ENCODE peak calls at places on chromosome 15, in five cellular contexts. One of them, this sample, is unnamed.

GRCh38 chr15:39364721-39365120 is 216.2 kb upstream of the THBS1 start:
- DNase-seq in MM.1S: no peak
- DNase-seq in heart left ventricle: no peak
- DNase-seq in CD4-positive, CD25-positive, alpha-beta regulatory T cell: no peak
- DNase-seq in coronary artery: no peak
- DNase-seq in this sample: no peak

GRCh38 chr15:31387483-31388118 is 61.0 kb downstream of the KLF13 start:
- DNase-seq in MM.1S: no peak
- DNase-seq in heart left ventricle: peak
- DNase-seq in CD4-positive, CD25-positive, alpha-beta regulatory T cell: no peak
- DNase-seq in coronary artery: peak
- DNase-seq in this sample: no peak

GRCh38 chr15:41777421-41777973 is 3.2 kb downstream of the MAPKBP1 start:
- DNase-seq in MM.1S: no peak
- DNase-seq in heart left ventricle: no peak
- DNase-seq in CD4-positive, CD25-positive, alpha-beta regulatory T cell: no peak
- DNase-seq in coronary artery: no peak
- DNase-seq in this sample: no peak

GRCh38 chr15:40155270-40155910 is 5.5 kb upstream of the BUB1B start:
- DNase-seq in MM.1S: no peak
- DNase-seq in heart left ventricle: no peak
- DNase-seq in CD4-positive, CD25-positive, alpha-beta regulatory T cell: no peak
- DNase-seq in coronary artery: no peak
- DNase-seq in this sample: no peak

GRCh38 chr15:80351211-80351610 is 53.0 kb upstream of the ARNT2 start:
- DNase-seq in MM.1S: no peak
- DNase-seq in heart left ventricle: no peak
- DNase-seq in CD4-positive, CD25-positive, alpha-beta regulatory T cell: no peak
- DNase-seq in coronary artery: no peak
- DNase-seq in this sample: no peak

GRCh38 chr15:83320831-83321230 is 36.4 kb upstream of the BNC1 start:
- DNase-seq in MM.1S: no peak
- DNase-seq in heart left ventricle: no peak
- DNase-seq in CD4-positive, CD25-positive, alpha-beta regulatory T cell: no peak
- DNase-seq in coronary artery: no peak
- DNase-seq in this sample: no peak

GRCh38 chr15:88880944-88881740 is 14.2 kb downstream of the HAPLN3 start:
- DNase-seq in MM.1S: no peak
- DNase-seq in heart left ventricle: no peak
- DNase-seq in CD4-positive, CD25-positive, alpha-beta regulatory T cell: no peak
- DNase-seq in coronary artery: no peak
- DNase-seq in this sample: no peak

GRCh38 chr15:61086001-61086400 is 143.1 kb downstream of the RORA start:
- DNase-seq in MM.1S: no peak
- DNase-seq in heart left ventricle: no peak
- DNase-seq in CD4-positive, CD25-positive, alpha-beta regulatory T cell: no peak
- DNase-seq in coronary artery: no peak
- DNase-seq in this sample: no peak

GRCh38 chr15:74251187-74251811 is 15.2 kb downstream of the CCDC33 start:
- DNase-seq in MM.1S: no peak
- DNase-seq in heart left ventricle: peak
- DNase-seq in CD4-positive, CD25-positive, alpha-beta regulatory T cell: no peak
- DNase-seq in coronary artery: peak
- DNase-seq in this sample: no peak

GRCh38 chr15:31367021-31367729 is 40.5 kb downstream of the KLF13 start:
- DNase-seq in MM.1S: no peak
- DNase-seq in heart left ventricle: no peak
- DNase-seq in CD4-positive, CD25-positive, alpha-beta regulatory T cell: no peak
- DNase-seq in coronary artery: no peak
- DNase-seq in this sample: no peak

GRCh38 chr15:75211436-75212199 is 9.9 kb downstream of the C15orf39 start:
- DNase-seq in MM.1S: no peak
- DNase-seq in heart left ventricle: no peak
- DNase-seq in CD4-positive, CD25-positive, alpha-beta regulatory T cell: no peak
- DNase-seq in coronary artery: no peak
- DNase-seq in this sample: no peak

GRCh38 chr15:41476416-41477048 is 17.1 kb upstream of the ITPKA start:
- DNase-seq in MM.1S: no peak
- DNase-seq in heart left ventricle: no peak
- DNase-seq in CD4-positive, CD25-positive, alpha-beta regulatory T cell: no peak
- DNase-seq in coronary artery: no peak
- DNase-seq in this sample: no peak

GRCh38 chr15:51121118-51121517 is 26.4 kb upstream of the TNFAIP8L3 start:
- DNase-seq in MM.1S: no peak
- DNase-seq in heart left ventricle: no peak
- DNase-seq in CD4-positive, CD25-positive, alpha-beta regulatory T cell: no peak
- DNase-seq in coronary artery: no peak
- DNase-seq in this sample: no peak

GRCh38 chr15:96324900-96325299 is 5.6 kb upstream of the NR2F2 start:
- DNase-seq in MM.1S: no peak
- DNase-seq in heart left ventricle: no peak
- DNase-seq in CD4-positive, CD25-positive, alpha-beta regulatory T cell: no peak
- DNase-seq in coronary artery: no peak
- DNase-seq in this sample: no peak

GRCh38 chr15:96344706-96345559 is 14.4 kb downstream of the NR2F2 start:
- DNase-seq in MM.1S: no peak
- DNase-seq in heart left ventricle: no peak
- DNase-seq in CD4-positive, CD25-positive, alpha-beta regulatory T cell: no peak
- DNase-seq in coronary artery: peak
- DNase-seq in this sample: no peak

GRCh38 chr15:89486726-89487050 is 9.7 kb downstream of the RHCG start:
- DNase-seq in MM.1S: peak
- DNase-seq in heart left ventricle: no peak
- DNase-seq in CD4-positive, CD25-positive, alpha-beta regulatory T cell: no peak
- DNase-seq in coronary artery: no peak
- DNase-seq in this sample: peak

GRCh38 chr15:68994149-68994548 is 20.3 kb upstream of the NOX5 start:
- DNase-seq in MM.1S: no peak
- DNase-seq in heart left ventricle: no peak
- DNase-seq in CD4-positive, CD25-positive, alpha-beta regulatory T cell: no peak
- DNase-seq in coronary artery: peak
- DNase-seq in this sample: no peak

GRCh38 chr15:84834227-84834955 is 17.2 kb downstream of the ALPK3 start:
- DNase-seq in MM.1S: no peak
- DNase-seq in heart left ventricle: no peak
- DNase-seq in CD4-positive, CD25-positive, alpha-beta regulatory T cell: no peak
- DNase-seq in coronary artery: no peak
- DNase-seq in this sample: no peak

GRCh38 chr15:31528846-31529245 is 202.2 kb downstream of the KLF13 start:
- DNase-seq in MM.1S: no peak
- DNase-seq in heart left ventricle: no peak
- DNase-seq in CD4-positive, CD25-positive, alpha-beta regulatory T cell: no peak
- DNase-seq in coronary artery: no peak
- DNase-seq in this sample: no peak

GRCh38 chr15:78350058-78350457 is 9.9 kb downstream of the CRABP1 start:
- DNase-seq in MM.1S: no peak
- DNase-seq in heart left ventricle: no peak
- DNase-seq in CD4-positive, CD25-positive, alpha-beta regulatory T cell: no peak
- DNase-seq in coronary artery: no peak
- DNase-seq in this sample: no peak

GRCh38 chr15:88664151-88664778 is 25.4 kb downstream of the ISG20 start:
- DNase-seq in MM.1S: peak
- DNase-seq in heart left ventricle: no peak
- DNase-seq in CD4-positive, CD25-positive, alpha-beta regulatory T cell: peak
- DNase-seq in coronary artery: peak
- DNase-seq in this sample: peak

GRCh38 chr15:81469154-81469553 is 95.1 kb upstream of the TMC3 start:
- DNase-seq in MM.1S: no peak
- DNase-seq in heart left ventricle: no peak
- DNase-seq in CD4-positive, CD25-positive, alpha-beta regulatory T cell: no peak
- DNase-seq in coronary artery: no peak
- DNase-seq in this sample: no peak

GRCh38 chr15:85580914-85581313 is 200.5 kb downstream of the AKAP13 start:
- DNase-seq in MM.1S: no peak
- DNase-seq in heart left ventricle: peak
- DNase-seq in CD4-positive, CD25-positive, alpha-beta regulatory T cell: peak
- DNase-seq in coronary artery: no peak
- DNase-seq in this sample: peak

DNA sequence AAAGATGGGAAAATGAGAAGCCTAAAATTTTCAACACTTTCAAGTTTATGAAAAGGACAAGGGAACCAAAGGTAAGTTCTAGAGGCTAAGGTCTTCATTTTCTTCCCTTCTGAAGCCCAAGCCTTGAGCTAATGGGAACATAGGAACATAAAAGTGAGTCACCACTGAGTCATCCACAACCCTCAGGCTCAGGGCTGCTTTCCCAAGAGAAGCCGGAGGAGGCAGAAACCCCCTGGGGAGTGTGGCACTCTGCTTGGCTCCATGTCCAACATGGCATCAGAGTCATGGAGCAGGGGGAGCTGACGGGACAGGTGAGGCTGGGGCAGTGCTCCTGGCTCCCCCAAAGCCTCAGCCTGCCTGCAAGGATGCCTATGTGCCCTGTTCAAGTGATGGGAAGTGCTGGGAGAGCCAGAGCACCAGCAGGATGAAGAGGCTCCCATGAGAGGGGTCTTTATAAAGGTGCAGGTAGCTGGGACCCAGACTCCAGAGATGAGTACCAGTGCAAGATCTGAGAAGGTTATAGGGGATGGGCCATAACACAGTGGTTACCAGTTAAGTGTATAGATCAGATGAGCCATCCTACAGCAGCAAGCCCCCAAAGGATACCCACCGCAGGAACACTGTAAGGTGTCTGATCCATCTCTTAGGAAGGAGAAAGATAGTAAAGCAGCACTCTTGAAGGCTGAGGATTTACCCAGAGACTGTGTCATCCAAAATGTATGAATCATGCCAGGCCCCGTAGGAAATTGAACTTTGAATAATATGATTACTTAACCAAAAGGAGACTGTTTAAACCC is 31.8 kb upstream of the RYR3 start:
- DNase-seq in MM.1S: no peak
- DNase-seq in heart left ventricle: no peak
- DNase-seq in CD4-positive, CD25-positive, alpha-beta regulatory T cell: no peak
- DNase-seq in coronary artery: no peak
- DNase-seq in this sample: no peak
- H3K4me3 ChIP-seq in MM.1S: no peak
- H3K4me3 ChIP-seq in heart left ventricle: no peak
- H3K4me3 ChIP-seq in CD4-positive, CD25-positive, alpha-beta regulatory T cell: no peak
- H3K4me3 ChIP-seq in coronary artery: no peak
- H3K4me3 ChIP-seq in this sample: no peak

DNA sequence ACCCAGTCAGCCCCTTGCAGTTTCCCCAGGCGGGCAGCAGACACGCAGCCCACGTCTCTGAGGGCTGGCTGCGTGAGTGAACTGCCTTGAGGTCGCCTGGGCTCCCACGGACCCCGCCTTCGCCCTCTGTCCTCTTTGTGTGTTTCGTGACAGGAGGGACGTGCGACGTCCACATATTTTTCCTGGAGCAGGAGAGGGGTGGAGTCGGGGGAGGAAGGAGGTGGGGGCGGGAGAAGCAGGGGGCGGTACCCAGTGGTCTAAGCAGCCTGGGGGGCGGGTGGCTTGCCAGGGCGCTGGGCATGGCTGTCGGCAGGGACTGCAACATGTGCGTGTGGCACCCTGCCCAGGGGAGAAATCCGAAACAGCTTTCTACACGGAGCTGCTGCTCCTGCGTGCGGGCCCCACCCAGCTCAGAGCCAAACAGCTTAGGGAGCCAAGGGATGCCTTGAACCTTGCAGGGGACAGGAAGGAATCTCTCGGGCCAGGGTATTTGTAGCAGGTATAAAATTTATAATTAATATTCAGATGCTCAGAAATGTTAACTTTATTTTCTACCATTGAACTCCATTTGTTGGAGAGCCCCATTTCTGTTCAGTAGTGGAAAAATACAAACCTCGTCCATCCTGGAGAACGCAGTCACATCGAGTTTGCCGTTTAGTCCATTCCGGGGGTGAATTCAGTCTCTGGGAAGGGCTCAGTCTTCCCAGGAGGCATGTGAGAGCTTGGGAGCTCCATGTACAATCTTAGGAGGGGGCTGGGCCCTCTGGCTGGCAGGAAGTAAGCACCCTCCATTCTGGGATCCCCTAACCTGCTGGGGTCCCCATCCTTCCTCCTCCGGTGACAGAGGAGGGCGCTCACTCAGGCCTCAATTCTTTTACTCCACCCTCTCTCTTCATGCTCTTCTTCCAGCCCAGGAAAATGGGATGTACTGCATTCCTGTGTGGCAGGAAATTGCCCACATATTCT is 79.1 kb upstream of the MEF2A start:
- DNase-seq in MM.1S: no peak
- DNase-seq in heart left ventricle: peak
- DNase-seq in CD4-positive, CD25-positive, alpha-beta regulatory T cell: no peak
- DNase-seq in coronary artery: peak
- DNase-seq in this sample: no peak
- H3K4me3 ChIP-seq in MM.1S: no peak
- H3K4me3 ChIP-seq in heart left ventricle: no peak
- H3K4me3 ChIP-seq in CD4-positive, CD25-positive, alpha-beta regulatory T cell: no peak
- H3K4me3 ChIP-seq in coronary artery: peak
- H3K4me3 ChIP-seq in this sample: no peak

GRCh38 chr15:33852570-33852969 is 115.7 kb upstream of the CHRM5 start:
- DNase-seq in MM.1S: no peak
- DNase-seq in heart left ventricle: no peak
- DNase-seq in CD4-positive, CD25-positive, alpha-beta regulatory T cell: no peak
- DNase-seq in coronary artery: no peak
- DNase-seq in this sample: no peak
- H3K4me3 ChIP-seq in MM.1S: no peak
- H3K4me3 ChIP-seq in heart left ventricle: no peak
- H3K4me3 ChIP-seq in CD4-positive, CD25-positive, alpha-beta regulatory T cell: no peak
- H3K4me3 ChIP-seq in coronary artery: no peak
- H3K4me3 ChIP-seq in this sample: no peak

GRCh38 chr15:42986693-42987342 is 66.2 kb upstream of the TTBK2 start:
- DNase-seq in MM.1S: no peak
- DNase-seq in heart left ventricle: no peak
- DNase-seq in CD4-positive, CD25-positive, alpha-beta regulatory T cell: no peak
- DNase-seq in coronary artery: no peak
- DNase-seq in this sample: no peak

GRCh38 chr15:42984534-42985034 is 64.0 kb upstream of the TTBK2 start:
- DNase-seq in MM.1S: no peak
- DNase-seq in heart left ventricle: no peak
- DNase-seq in CD4-positive, CD25-positive, alpha-beta regulatory T cell: no peak
- DNase-seq in coronary artery: no peak
- DNase-seq in this sample: no peak
- H3K4me3 ChIP-seq in MM.1S: no peak
- H3K4me3 ChIP-seq in heart left ventricle: no peak
- H3K4me3 ChIP-seq in CD4-positive, CD25-positive, alpha-beta regulatory T cell: no peak
- H3K4me3 ChIP-seq in coronary artery: no peak
- H3K4me3 ChIP-seq in this sample: no peak

DNA sequence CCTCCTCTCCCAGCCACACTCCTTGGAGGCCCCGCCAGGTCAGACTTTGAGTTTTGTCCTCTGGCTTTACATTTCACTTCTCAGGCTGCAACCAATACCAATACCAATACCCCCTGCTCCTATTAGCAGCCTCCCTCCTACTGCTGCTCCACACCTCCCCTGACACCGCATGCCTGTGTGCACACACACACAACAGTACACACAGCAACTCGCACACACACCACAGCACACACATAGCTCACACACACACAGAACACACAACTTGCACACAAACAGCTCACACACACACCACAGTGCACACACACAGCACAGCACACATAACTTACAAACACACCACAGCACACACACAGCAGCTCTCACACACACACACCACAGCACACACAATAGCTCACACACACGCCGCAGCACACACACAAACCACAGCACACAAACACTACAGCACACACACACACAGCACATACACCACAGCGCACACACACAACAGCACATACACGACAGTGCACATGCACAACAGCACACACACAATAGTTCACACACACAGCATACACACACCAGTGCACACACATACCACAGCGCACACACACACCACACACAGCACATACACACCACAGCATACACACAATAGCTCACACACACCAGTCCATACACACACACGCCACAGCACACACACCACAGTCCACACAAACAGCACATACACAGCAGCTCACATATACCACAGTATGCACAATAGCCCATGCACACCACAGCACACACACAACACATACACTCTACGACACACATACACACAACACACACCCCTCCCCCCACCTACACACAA is 204.7 kb downstream of the UACA start:
- DNase-seq in MM.1S: no peak
- DNase-seq in heart left ventricle: no peak
- DNase-seq in CD4-positive, CD25-positive, alpha-beta regulatory T cell: no peak
- DNase-seq in coronary artery: peak
- DNase-seq in this sample: no peak
- H3K4me3 ChIP-seq in MM.1S: no peak
- H3K4me3 ChIP-seq in heart left ventricle: no peak
- H3K4me3 ChIP-seq in CD4-positive, CD25-positive, alpha-beta regulatory T cell: peak
- H3K4me3 ChIP-seq in coronary artery: peak
- H3K4me3 ChIP-seq in this sample: peak

This sample was measured in naive thymus-derived CD4-positive, alpha-beta T cell.